ENCODE peak calls at places on chromosomes 11 and 22, in nine cellular contexts. U is T-helper 22 cell, O is ACHN, Z is AG09319, K is SW480, R is endodermal cell, N is sigmoid colon, E is cardiac fibroblast, V is prostate gland. P is an unnamed sample.

GRCh38 chr11:120240866-120241265 is 926 bp downstream of the POU2F3 start:
- DNase-seq in E (no peak), O (no peak), K (no peak), U (no peak), R (no peak), N (no peak), Z (no peak), V (no peak), P (no peak)

GRCh38 chr11:130766650-130767297 is 149.5 kb downstream of the SNX19 start:
- DNase-seq in U (no peak), O (no peak), R (peak), N (no peak), E (no peak), V (no peak), K (no peak), Z (no peak), P (no peak)

GRCh38 chr11:60914620-60915249 is 777 bp downstream of the TMEM109 start:
- DNase-seq in N (peak), O (peak), V (no peak), K (peak), E (peak), R (peak), Z (no peak), U (peak), P (no peak)

GRCh38 chr11:8070417-8071101 is 10.5 kb upstream of the TUB start:
- DNase-seq in K (peak), R (peak), N (no peak), Z (no peak), O (peak), U (no peak), V (no peak), E (peak), P (peak)

GRCh38 chr22:37865510-37865909 is 16.3 kb downstream of the EIF3L start:
- DNase-seq in E (no peak), R (no peak), V (no peak), K (no peak), O (no peak), Z (no peak), U (no peak), N (no peak), P (no peak)

GRCh38 chr11:102589047-102589459 is 36.1 kb downstream of the MMP20 start:
- DNase-seq in N (no peak), K (no peak), O (no peak), Z (no peak), R (no peak), V (no peak), E (no peak), U (no peak), P (no peak)

GRCh38 chr11:74366576-74366975 is 31.7 kb downstream of the PGM2L1 start:
- DNase-seq in V (no peak), E (peak), U (no peak), R (no peak), Z (peak), O (no peak), N (no peak), K (no peak), P (peak)

GRCh38 chr11:117870176-117870952 is 6.1 kb downstream of the FXYD6 start:
- DNase-seq in V (no peak), Z (no peak), E (no peak), K (peak), O (no peak), U (no peak), N (no peak), R (no peak), P (no peak)

GRCh38 chr11:63945482-63946163 is 6.8 kb downstream of the NAA40 start:
- DNase-seq in O (peak), Z (peak), E (peak), V (peak), R (peak), N (peak), U (no peak), K (peak), P (peak)

GRCh38 chr11:47264119-47264915 is 5.6 kb upstream of the MADD start:
- DNase-seq in O (no peak), K (no peak), R (no peak), V (no peak), Z (no peak), U (no peak), N (no peak), E (no peak), P (no peak)

GRCh38 chr11:8282621-8283509 is 19.2 kb upstream of the LMO1 start:
- DNase-seq in E (no peak), R (peak), Z (no peak), K (no peak), O (no peak), U (no peak), N (peak), V (no peak), P (no peak)

GRCh38 chr11:60978546-60979380 is 7.3 kb downstream of the CD6 start:
- DNase-seq in K (no peak), V (no peak), O (no peak), N (no peak), U (peak), R (peak), Z (no peak), E (no peak), P (no peak)

GRCh38 chr11:64566915-64567882 is 23.8 kb upstream of the SLC22A12 start:
- DNase-seq in Z (no peak), V (no peak), E (no peak), R (peak), O (no peak), N (no peak), U (no peak), K (no peak), P (no peak)

GRCh38 chr11:34165786-34166557 is 60.5 kb downstream of the NAT10 start:
- DNase-seq in V (peak), Z (no peak), O (no peak), U (no peak), K (no peak), E (no peak), N (no peak), R (peak), P (no peak)

GRCh38 chr11:2520736-2521035 is 75.9 kb downstream of the KCNQ1 start:
- DNase-seq in K (no peak), E (no peak), Z (no peak), N (peak), U (no peak), V (no peak), R (peak), O (no peak), P (no peak)

GRCh38 chr11:76391039-76391438 is 9.9 kb downstream of the GVQW3 start:
- DNase-seq in E (no peak), R (no peak), Z (no peak), U (no peak), O (no peak), V (no peak), N (no peak), K (no peak), P (no peak)

P was measured in fibroblast of gingiva.